ENCODE peak calls at places on chromosome 1, in seven cellular contexts. B, L, G, C, F, R and Z are unnamed samples.

GRCh38 chr1:18178125-18178524 is 70.5 kb downstream of the IGSF21 start:
- DNase-seq in B (no peak), L (no peak), G (no peak), C (no peak), F (no peak), R (no peak), Z (peak)

GRCh38 chr1:22105611-22106207 is 37.2 kb downstream of the WNT4 start:
- DNase-seq in B (no peak), L (peak), G (no peak), C (peak), F (peak), R (no peak), Z (peak)

GRCh38 chr1:156089704-156090103 is 7.4 kb upstream of the MEX3A start:
- DNase-seq in B (no peak), L (no peak), G (no peak), C (no peak), F (no peak), R (no peak), Z (no peak)

GRCh38 chr1:85992756-85993155 is 163.8 kb downstream of the COL24A1 start:
- DNase-seq in B (no peak), L (no peak), G (peak), C (no peak), F (peak), R (no peak), Z (no peak)

GRCh38 chr1:5514519-5515183 is 477.6 kb downstream of the NPHP4 start:
- DNase-seq in B (peak), L (no peak), G (no peak), C (peak), F (peak), R (peak), Z (peak)

GRCh38 chr1:197807216-197807615 is 31.9 kb upstream of the DENND1B start:
- DNase-seq in B (no peak), L (no peak), G (no peak), C (no peak), F (no peak), R (no peak), Z (no peak)

GRCh38 chr1:63523738-63524137 is 413 bp downstream of the EFCAB7 start:
- DNase-seq in B (no peak), L (no peak), G (no peak), C (no peak), F (no peak), R (no peak), Z (no peak)

GRCh38 chr1:10782491-10783244 is 13.8 kb downstream of the CASZ1 start:
- DNase-seq in B (no peak), L (no peak), G (no peak), C (no peak), F (no peak), R (no peak), Z (no peak)

GRCh38 chr1:92797961-92798360 is 13.1 kb upstream of the EVI5 start:
- DNase-seq in B (no peak), L (no peak), G (no peak), C (no peak), F (peak), R (no peak), Z (no peak)